ENCODE peak calls at places on chromosome 7, in seven cellular contexts. N, J, P, S, T, I and X are unnamed samples.

GRCh38 chr7:50771120-50772002 is 11.3 kb downstream of the GRB10 start:
- DNase-seq in N (no peak), J (no peak), P (no peak), S (no peak), T (no peak), I (no peak), X (no peak)

GRCh38 chr7:151410405-151411390 is 860 bp upstream of the WDR86 start:
- DNase-seq in N (no peak), J (no peak), P (no peak), S (no peak), T (peak), I (no peak), X (no peak)

GRCh38 chr7:158957921-158958471 is 101.6 kb downstream of the DYNC2I1 start:
- DNase-seq in N (no peak), J (no peak), P (no peak), S (no peak), T (peak), I (peak), X (no peak)

GRCh38 chr7:81616951-81617350 is 152.9 kb downstream of the HGF start:
- DNase-seq in N (no peak), J (peak), P (peak), S (no peak), T (no peak), I (no peak), X (peak)

GRCh38 chr7:149500201-149500600 is 2.6 kb upstream of the ZNF746 start:
- DNase-seq in N (no peak), J (no peak), P (no peak), S (no peak), T (no peak), I (no peak), X (no peak)

GRCh38 chr7:99156649-99157048 is 12.7 kb upstream of the SMURF1 start:
- DNase-seq in N (no peak), J (no peak), P (no peak), S (no peak), T (no peak), I (no peak), X (no peak)

GRCh38 chr7:158103378-158103777 is 484.2 kb downstream of the PTPRN2 start:
- DNase-seq in N (no peak), J (no peak), P (no peak), S (no peak), T (no peak), I (no peak), X (no peak)

GRCh38 chr7:141333459-141333858 is 217.8 kb upstream of the AGK start:
- DNase-seq in N (no peak), J (no peak), P (no peak), S (no peak), T (no peak), I (peak), X (no peak)

GRCh38 chr7:157432957-157433576 is 96.3 kb downstream of the DNAJB6 start:
- DNase-seq in N (no peak), J (peak), P (no peak), S (no peak), T (peak), I (peak), X (no peak)

GRCh38 chr7:81767883-81768282 is 2.0 kb downstream of the HGF start:
- DNase-seq in N (no peak), J (no peak), P (no peak), S (no peak), T (no peak), I (no peak), X (no peak)

GRCh38 chr7:2719007-2719406 is 31.0 kb downstream of the AMZ1 start:
- DNase-seq in N (no peak), J (peak), P (no peak), S (peak), T (peak), I (peak), X (no peak)

GRCh38 chr7:139500770-139501138 is 17.3 kb upstream of the KLRG2 start:
- DNase-seq in N (no peak), J (no peak), P (no peak), S (no peak), T (no peak), I (no peak), X (no peak)

GRCh38 chr7:1919539-1920265 is 249.6 kb downstream of the ELFN1 start:
- DNase-seq in N (peak), J (no peak), P (no peak), S (no peak), T (no peak), I (no peak), X (no peak)

GRCh38 chr7:113197274-113197673 is 78.9 kb upstream of the SMIM30 start:
- DNase-seq in N (no peak), J (no peak), P (no peak), S (no peak), T (no peak), I (no peak), X (no peak)

GRCh38 chr7:4163565-4164203 is 518.4 kb upstream of the FOXK1 start:
- DNase-seq in N (no peak), J (no peak), P (no peak), S (no peak), T (no peak), I (no peak), X (no peak)

GRCh38 chr7:43868181-43868580 is 1.1 kb downstream of the MRPS24 start:
- DNase-seq in N (no peak), J (no peak), P (no peak), S (no peak), T (no peak), I (no peak), X (no peak)

GRCh38 chr7:47847207-47847606 is 101.1 kb downstream of the PKD1L1 start:
- DNase-seq in N (no peak), J (no peak), P (no peak), S (no peak), T (no peak), I (no peak), X (no peak)

GRCh38 chr7:25854608-25855497 is 297.1 kb upstream of the NFE2L3 start:
- DNase-seq in N (peak), J (peak), P (no peak), S (peak), T (peak), I (peak), X (peak)

GRCh38 chr7:122686360-122686878 is 12.5 kb downstream of the RNF133 start:
- DNase-seq in N (no peak), J (no peak), P (no peak), S (no peak), T (no peak), I (no peak), X (no peak)

GRCh38 chr7:608361-608760 is 88.7 kb upstream of the PDGFA start:
- DNase-seq in N (no peak), J (no peak), P (no peak), S (no peak), T (no peak), I (no peak), X (no peak)

GRCh38 chr7:20596653-20597052 is 18.8 kb upstream of the ABCB5 start:
- DNase-seq in N (no peak), J (no peak), P (no peak), S (no peak), T (no peak), I (no peak), X (no peak)
- TF ChIP-seq MAX in N (no peak), J (no peak), P (no peak), S (no peak), T (peak), I (no peak), X (no peak)

DNA sequence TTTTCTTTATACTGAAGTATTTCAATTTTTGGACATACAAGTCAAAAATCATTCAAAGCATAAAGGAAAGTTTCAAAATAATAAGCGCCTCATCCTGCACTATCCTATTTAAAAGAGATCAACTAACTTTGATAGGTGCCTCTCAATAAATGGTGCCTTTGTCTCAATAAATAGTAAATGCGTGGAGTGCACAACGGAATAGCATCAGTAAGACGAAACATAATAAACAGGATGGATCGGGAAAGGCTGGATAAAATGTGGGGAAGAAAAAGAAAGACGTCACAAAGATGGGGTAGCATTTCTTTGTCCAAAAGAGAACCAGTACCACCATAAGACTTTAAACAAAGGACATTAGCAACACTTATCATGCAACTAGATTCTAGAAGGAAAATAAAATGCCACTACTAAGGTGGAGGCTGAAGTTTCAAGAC is 574 bp upstream of the PRKAR2B start:
- DNase-seq in N (no peak), J (no peak), P (no peak), S (no peak), T (no peak), I (no peak), X (no peak)
- TF ChIP-seq RAD21 in N (no peak), J (no peak), P (no peak), S (no peak), T (no peak), I (no peak), X (no peak)

GRCh38 chr7:112104153-112104552 is 102.0 kb downstream of the DOCK4 start:
- DNase-seq in N (no peak), J (no peak), P (no peak), S (no peak), T (no peak), I (no peak), X (no peak)

GRCh38 chr7:112105584-112106540 is 100.3 kb downstream of the DOCK4 start:
- DNase-seq in N (no peak), J (no peak), P (no peak), S (no peak), T (no peak), I (no peak), X (no peak)

GRCh38 chr7:112097524-112097923 is 108.7 kb downstream of the DOCK4 start:
- DNase-seq in N (no peak), J (no peak), P (no peak), S (no peak), T (no peak), I (no peak), X (no peak)

GRCh38 chr7:112103246-112103645 is 103.0 kb downstream of the DOCK4 start:
- DNase-seq in N (no peak), J (no peak), P (no peak), S (no peak), T (no peak), I (no peak), X (no peak)

GRCh38 chr7:112101083-112101846 is 104.9 kb downstream of the DOCK4 start:
- DNase-seq in N (no peak), J (no peak), P (no peak), S (no peak), T (no peak), I (no peak), X (no peak)
- TF ChIP-seq MAX in N (no peak), J (no peak), P (no peak), S (no peak), T (no peak), I (no peak), X (no peak)

DNA sequence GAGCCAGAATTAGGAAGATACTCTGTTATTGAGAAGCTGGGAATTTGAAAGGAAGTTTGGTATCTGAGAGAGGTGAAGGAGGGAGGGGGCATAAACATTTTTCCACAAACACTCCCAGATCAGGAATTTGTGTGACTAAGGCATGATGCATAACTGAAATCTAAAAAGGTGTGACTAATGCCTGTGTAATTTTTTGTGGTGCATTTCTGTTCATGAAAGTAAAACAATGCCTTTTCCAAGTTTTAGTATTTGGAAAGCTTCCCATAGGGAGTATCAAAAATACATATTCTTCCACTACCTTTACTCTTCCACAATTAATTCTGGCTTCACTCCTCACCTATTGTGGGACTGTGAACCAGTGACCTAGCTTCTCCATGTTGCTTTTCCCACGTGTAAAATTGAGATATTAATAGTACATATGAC is 56.4 kb upstream of the CAV2 start:
- DNase-seq in N (peak), J (peak), P (no peak), S (no peak), T (peak), I (no peak), X (peak)
- TF ChIP-seq RAD21 in N (no peak), J (peak), P (no peak), S (no peak), T (no peak), I (no peak), X (peak)

GRCh38 chr7:131503639-131504038 is 52.8 kb downstream of the PODXL start:
- DNase-seq in N (no peak), J (no peak), P (no peak), S (no peak), T (no peak), I (no peak), X (no peak)

GRCh38 chr7:131502810-131503545 is 53.5 kb downstream of the PODXL start:
- DNase-seq in N (peak), J (no peak), P (no peak), S (no peak), T (peak), I (no peak), X (no peak)

GRCh38 chr7:131501422-131501821 is 55.0 kb downstream of the PODXL start:
- DNase-seq in N (no peak), J (no peak), P (no peak), S (no peak), T (no peak), I (no peak), X (no peak)

GRCh38 chr7:131500357-131500756 is 56.1 kb downstream of the PODXL start:
- DNase-seq in N (no peak), J (no peak), P (no peak), S (no peak), T (no peak), I (no peak), X (no peak)

GRCh38 chr7:131501930-131502685 is 54.3 kb downstream of the PODXL start:
- DNase-seq in N (no peak), J (no peak), P (no peak), S (no peak), T (no peak), I (no peak), X (no peak)
- TF ChIP-seq MAX in N (no peak), J (no peak), P (no peak), S (no peak), T (no peak), I (no peak), X (no peak)